ENCODE peak calls at places on chromosomes 2 and 18, in five cellular contexts. N is HCEC 1CT; U is astrocyte; Q is hepatic stellate cell; Z is stimulated activated CD8-positive, alpha-beta memory T cell treated with anti-CD3 and anti-CD28 coated beads, Interleukin-4, amount 100 ng/mL, for 1 hour. G is an unnamed sample.

GRCh38 chr18:9755110-9755509 is 47.0 kb downstream of the RAB31 start:
- DNase-seq in N (no peak), U (no peak), Q (no peak), Z (no peak), G (no peak)

GRCh38 chr2:165536861-165537499 is 67.5 kb downstream of the CSRNP3 start:
- DNase-seq in N (no peak), U (no peak), Q (no peak), Z (no peak), G (no peak)

GRCh38 chr2:226691265-226691664 is 108.4 kb downstream of the IRS1 start:
- DNase-seq in N (no peak), U (peak), Q (no peak), Z (no peak), G (no peak)

GRCh38 chr2:176817061-176817565 is 395.5 kb upstream of the HNRNPA3 start:
- DNase-seq in N (no peak), U (no peak), Q (no peak), Z (no peak), G (no peak)

GRCh38 chr2:101781730-101782426 is 84.4 kb downstream of the MAP4K4 start:
- DNase-seq in N (no peak), U (no peak), Q (no peak), Z (no peak), G (no peak)

GRCh38 chr2:42345986-42346385 is 15.0 kb downstream of the COX7A2L start:
- DNase-seq in N (no peak), U (no peak), Q (no peak), Z (no peak), G (no peak)

GRCh38 chr18:56148373-56148772 is 490.0 kb downstream of the TXNL1 start:
- DNase-seq in N (peak), U (peak), Q (peak), Z (no peak), G (no peak)

GRCh38 chr18:45207328-45207727 is 407.9 kb upstream of the SLC14A2 start:
- DNase-seq in N (no peak), U (no peak), Q (no peak), Z (no peak), G (no peak)

GRCh38 chr2:240986787-240987411 is 11.5 kb upstream of the SNED1 start:
- DNase-seq in N (no peak), U (peak), Q (no peak), Z (no peak), G (peak)

GRCh38 chr18:62717059-62717849 is 1.9 kb downstream of the PHLPP1 start:
- DNase-seq in N (peak), U (peak), Q (peak), Z (no peak), G (no peak)

GRCh38 chr2:206971805-206972204 is 32.5 kb downstream of the CPO start:
- DNase-seq in N (peak), U (no peak), Q (no peak), Z (no peak), G (no peak)

GRCh38 chr2:203498161-203498560 is 36.9 kb downstream of the RAPH1 start:
- DNase-seq in N (peak), U (peak), Q (peak), Z (no peak), G (no peak)

GRCh38 chr2:20422679-20423271 is 24.1 kb upstream of the RHOB start:
- DNase-seq in N (peak), U (no peak), Q (peak), Z (no peak), G (no peak)

GRCh38 chr2:174325932-174326879 is 8.5 kb upstream of the SP9 start:
- DNase-seq in N (no peak), U (no peak), Q (peak), Z (no peak), G (no peak)

GRCh38 chr18:66395671-66396218 is 208.1 kb downstream of the CDH19 start:
- DNase-seq in N (no peak), U (no peak), Q (no peak), Z (no peak), G (no peak)

GRCh38 chr2:37641582-37642111 is 29.8 kb downstream of the CDC42EP3 start:
- DNase-seq in N (peak), U (peak), Q (peak), Z (no peak), G (no peak)

GRCh38 chr2:15303874-15304273 is 257.3 kb downstream of the NBAS start:
- DNase-seq in N (no peak), U (no peak), Q (no peak), Z (no peak), G (no peak)

GRCh38 chr2:42910657-42911405 is 118.4 kb upstream of the HAAO start:
- DNase-seq in N (no peak), U (no peak), Q (no peak), Z (no peak), G (no peak)

GRCh38 chr2:232680006-232680405 is 17.1 kb upstream of the GIGYF2 start:
- DNase-seq in N (no peak), U (no peak), Q (no peak), Z (no peak), G (no peak)

GRCh38 chr2:240935101-240935876 is 29.2 kb downstream of the CROCC2 start:
- DNase-seq in N (no peak), U (no peak), Q (no peak), Z (no peak), G (peak)

GRCh38 chr2:151632993-151633592 is 101.2 kb downstream of the NEB start:
- DNase-seq in N (peak), U (no peak), Q (no peak), Z (no peak), G (no peak)